ENCODE peak calls at places on chromosomes 11 and 22, in four cellular contexts. V is astrocyte, K is aorta, P is AG04450. M is an unnamed sample.

GRCh38 chr22:45552580-45553332 is 50.1 kb downstream of the FBLN1 start:
- DNase-seq in V (peak; percentile 95), K (peak; percentile 84), P (peak; percentile 90), M (peak; percentile 90)

GRCh38 chr11:121626507-121626875 is 173.7 kb upstream of the SORL1-AS1 start:
- DNase-seq in V (no peak), K (no peak), P (no peak), M (no peak)

GRCh38 chr11:63663809-63664208 is 7.4 kb downstream of the ATL3 start:
- DNase-seq in V (peak; percentile 74), K (no peak), P (no peak), M (peak; percentile 88)

GRCh38 chr22:19709063-19709769 is 5.1 kb upstream of the SEPTIN5 start:
- DNase-seq in V (no peak), K (peak; percentile 79), P (no peak), M (peak; percentile 74)

GRCh38 chr11:103091441-103091809 is 535 bp downstream of the DCUN1D5 start:
- DNase-seq in V (peak; percentile 34), K (peak; percentile 80), P (no peak), M (peak; percentile 83)

GRCh38 chr11:29518389-29519174 is 498.2 kb downstream of the KCNA4 start:
- DNase-seq in V (no peak), K (no peak), P (no peak), M (no peak)

GRCh38 chr22:27405672-27406388 is 395.7 kb downstream of the MN1 start:
- DNase-seq in V (no peak), K (peak; percentile 86), P (no peak), M (peak; percentile 74)

GRCh38 chr11:28976012-28976800 is 868.0 kb downstream of the METTL15 start:
- DNase-seq in V (no peak), K (no peak), P (no peak), M (no peak)

GRCh38 chr11:102384419-102385052 is 37.5 kb downstream of the BIRC2 start:
- DNase-seq in V (no peak), K (no peak), P (no peak), M (no peak)

GRCh38 chr11:114280696-114281095 is 15.5 kb upstream of the NNMT start:
- DNase-seq in V (peak; percentile 86), K (peak; percentile 84), P (peak; percentile 65), M (peak; percentile 92)

GRCh38 chr11:122069946-122070345 is 46.1 kb downstream of the BLID start:
- DNase-seq in V (peak; percentile 91), K (peak; percentile 91), P (peak; percentile 72), M (peak; percentile 89)

GRCh38 chr11:9651899-9652748 is 11.8 kb upstream of the SWAP70 start:
- DNase-seq in V (no peak), K (no peak), P (no peak), M (no peak)

GRCh38 chr11:118341749-118342489 is 586 bp downstream of the CD3D start:
- DNase-seq in V (no peak), K (no peak), P (no peak), M (no peak)

GRCh38 chr11:109526061-109526460 is 104.1 kb downstream of the C11orf87 start:
- DNase-seq in V (no peak), K (no peak), P (no peak), M (no peak)

GRCh38 chr11:3823303-3823702 is 14.9 kb downstream of the PGAP2 start:
- DNase-seq in V (peak; percentile 68), K (no peak), P (peak; percentile 47), M (peak; percentile 94)

GRCh38 chr22:47043835-47044721 is 281.6 kb downstream of the TBC1D22A start:
- DNase-seq in V (peak; percentile 66), K (peak; percentile 72), P (peak; percentile 4), M (peak; percentile 42)

GRCh38 chr11:67604815-67605214 is 1.9 kb upstream of the NDUFV1 start:
- DNase-seq in V (no peak), K (no peak), P (no peak), M (no peak)

GRCh38 chr11:61125310-61125684 is 23.0 kb downstream of the CD5 start:
- DNase-seq in V (no peak), K (no peak), P (no peak), M (no peak)

GRCh38 chr11:61737131-61737530 is 15.3 kb upstream of the MYRF start:
- DNase-seq in V (no peak), K (no peak), P (no peak), M (no peak)

GRCh38 chr22:49662681-49663080 is 165.0 kb downstream of the BRD1 start:
- DNase-seq in V (no peak), K (peak; percentile 45), P (no peak), M (no peak)

GRCh38 chr22:48431014-48431413 is 1396.7 kb downstream of the BRD1 start:
- DNase-seq in V (no peak), K (peak; percentile 24), P (no peak), M (no peak)

GRCh38 chr22:50573491-50574382 is 4.5 kb downstream of the CPT1B start:
- DNase-seq in V (no peak), K (peak; percentile 69), P (no peak), M (no peak)

GRCh38 chr11:125542709-125543108 is 26.6 kb upstream of the EI24 start:
- DNase-seq in V (no peak), K (no peak), P (no peak), M (no peak)
- H3K27me3 ChIP-seq in V (peaks cover 4% of the 10 kb centered on the region), K (no peaks in the 10 kb centered on the region), P (peaks cover 2% of the 10 kb centered on the region), M (no peaks in the 10 kb centered on the region)

DNA sequence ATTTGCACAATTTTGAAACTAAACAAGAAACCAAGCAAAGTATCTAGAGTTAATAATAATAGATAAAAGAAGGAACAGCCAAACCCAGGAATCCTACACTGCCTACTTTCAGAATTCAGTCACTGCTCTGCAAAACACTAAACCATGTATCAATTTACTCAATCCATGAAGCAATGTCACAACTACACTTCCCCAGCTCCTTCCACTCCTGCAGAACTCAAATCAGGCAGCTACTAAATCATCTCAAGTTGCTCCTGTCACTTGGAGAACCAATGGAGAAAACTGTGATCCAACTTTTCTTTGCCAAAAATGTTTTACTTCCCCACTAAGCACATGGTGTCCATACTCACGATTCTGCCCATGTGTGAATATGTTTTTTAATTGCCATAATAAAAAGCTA is 24.9 kb upstream of the C11orf58 start:
- DNase-seq in V (no peak), K (no peak), P (no peak), M (no peak)
- H3K27me3 ChIP-seq in V (no peaks in the 10 kb centered on the region), K (no peaks in the 10 kb centered on the region), P (no peaks in the 10 kb centered on the region), M (no peaks in the 10 kb centered on the region)

GRCh38 chr11:70074701-70075100 is 3.4 kb upstream of the ANO1 start:
- DNase-seq in V (no peak), K (peak; percentile 42), P (no peak), M (no peak)

GRCh38 chr11:70077411-70078094 is 564 bp upstream of the ANO1 start:
- DNase-seq in V (no peak), K (peak; percentile 78), P (no peak), M (no peak)

GRCh38 chr11:70076461-70076931 is 1.6 kb upstream of the ANO1 start:
- DNase-seq in V (no peak), K (peak; percentile 67), P (no peak), M (no peak)

GRCh38 chr11:70073881-70074371 is 4.2 kb upstream of the ANO1 start:
- DNase-seq in V (peak; percentile 86), K (peak; percentile 80), P (no peak), M (peak; percentile 72)

DNA sequence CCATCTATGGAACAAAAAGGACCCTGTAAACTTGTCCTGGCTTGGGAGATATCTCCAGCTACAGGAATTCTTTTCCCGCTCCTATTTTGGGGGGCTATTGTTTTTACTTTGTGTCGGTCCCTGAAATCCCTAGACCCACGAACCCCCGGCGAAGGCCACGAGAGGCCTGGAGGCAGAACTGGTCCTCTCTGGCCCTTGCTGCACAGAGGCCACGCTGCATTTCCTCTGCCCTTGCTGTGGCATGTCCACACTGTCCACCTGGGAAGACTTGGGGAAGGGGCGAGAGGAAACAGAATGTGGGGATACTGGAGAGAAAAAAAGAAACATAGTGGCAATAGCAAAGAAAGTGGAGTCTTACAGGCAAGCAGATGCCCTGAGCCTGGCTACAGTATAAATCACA is 2.3 kb upstream of the ANO1 start:
- DNase-seq in V (no peak), K (peak; percentile 12), P (no peak), M (no peak)
- H3K27me3 ChIP-seq in V (peaks cover 11% of the 10 kb centered on the region), K (no peaks in the 10 kb centered on the region), P (peaks cover 42% of the 10 kb centered on the region), M (peaks cover 71% of the 10 kb centered on the region)

GRCh38 chr11:47573321-47573720 is 5.4 kb downstream of the KBTBD4 start:
- DNase-seq in V (no peak), K (peak; percentile 17), P (no peak), M (no peak)

GRCh38 chr11:47569646-47570045 is 4.2 kb downstream of the PTPMT1 start:
- DNase-seq in V (no peak), K (peak; percentile 56), P (no peak), M (no peak)

GRCh38 chr11:47571895-47572294 is 6.5 kb downstream of the PTPMT1 start:
- DNase-seq in V (peak; percentile 59), K (no peak), P (no peak), M (peak; percentile 86)

GRCh38 chr11:47572715-47573255 is 6.0 kb downstream of the KBTBD4 start:
- DNase-seq in V (no peak), K (peak; percentile 38), P (no peak), M (peak; percentile 33)

GRCh38 chr11:47571012-47571729 is 5.8 kb downstream of the PTPMT1 start:
- DNase-seq in V (no peak), K (no peak), P (no peak), M (no peak)
- H3K27me3 ChIP-seq in V (no peaks in the 10 kb centered on the region), K (no peaks in the 10 kb centered on the region), P (no peaks in the 10 kb centered on the region), M (no peaks in the 10 kb centered on the region)

DNA sequence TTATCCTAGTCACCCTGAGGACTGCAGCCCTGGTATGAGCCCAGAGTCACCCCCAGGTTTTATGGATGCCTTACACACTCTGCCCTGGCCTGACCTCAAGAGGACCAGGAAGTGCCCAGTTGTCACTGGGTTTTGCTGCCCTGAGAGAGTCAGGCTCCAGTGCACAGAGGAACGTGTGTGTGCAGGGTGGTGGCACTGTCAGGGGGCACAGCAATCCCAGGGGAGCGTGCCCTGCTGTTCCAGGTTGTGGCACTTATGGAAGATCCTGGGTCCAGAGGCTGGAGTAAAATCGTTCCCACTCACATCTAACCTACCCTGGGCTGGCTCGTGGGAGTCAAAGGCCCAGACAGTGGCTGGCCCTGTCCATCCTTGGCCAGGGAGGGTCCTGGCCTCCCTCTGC is 7.6 kb downstream of the APOBEC3A start:
- DNase-seq in V (no peak), K (peak; percentile 59), P (no peak), M (no peak)
- H3K27me3 ChIP-seq in V (peaks cover 12% of the 10 kb centered on the region), K (no peaks in the 10 kb centered on the region), P (peaks cover 46% of the 10 kb centered on the region), M (peaks cover 22% of the 10 kb centered on the region)

DNA sequence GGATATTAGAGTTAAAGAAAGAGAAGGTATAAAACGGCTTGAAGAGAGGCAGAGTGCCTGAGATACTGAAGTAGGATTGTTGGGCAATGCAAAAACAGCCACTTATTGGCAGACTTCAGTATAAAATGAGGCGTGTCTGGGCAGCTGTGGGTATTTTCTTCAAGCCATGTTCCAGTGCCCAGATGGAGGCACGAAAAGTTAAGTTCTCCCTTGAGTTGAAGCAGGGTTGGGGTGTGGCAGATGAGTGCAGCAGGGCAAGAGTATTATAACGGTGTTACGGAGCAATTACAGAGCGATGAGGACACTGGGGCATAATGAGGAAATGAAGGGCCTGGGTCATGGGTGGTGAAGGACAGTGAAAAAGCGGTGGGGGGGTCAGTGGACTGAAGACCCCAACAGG is 73.7 kb upstream of the CREB3L1 start:
- DNase-seq in V (no peak), K (no peak), P (no peak), M (no peak)
- H3K27me3 ChIP-seq in V (peaks cover 11% of the 10 kb centered on the region), K (no peaks in the 10 kb centered on the region), P (peaks cover 27% of the 10 kb centered on the region), M (peaks cover 9% of the 10 kb centered on the region)

GRCh38 chr22:37409031-37409430 is 18.2 kb downstream of the ELFN2 start:
- DNase-seq in V (no peak), K (no peak), P (no peak), M (no peak)
- H3K27me3 ChIP-seq in V (no peaks in the 10 kb centered on the region), K (no peaks in the 10 kb centered on the region), P (no peaks in the 10 kb centered on the region), M (no peaks in the 10 kb centered on the region)